ENCODE peak calls at places on chromosomes 7 and 10, in nine cellular contexts. I, N, W, D, Z, Q, H, M and K are unnamed samples.

GRCh38 chr10:24375510-24375909 is 166.6 kb downstream of the KIAA1217 start:
- DNase-seq in I (no peak), N (peak; percentile 28), W (no peak), D (no peak), Z (no peak), Q (no peak), H (no peak), M (no peak), K (no peak)

GRCh38 chr7:70752794-70753241 is 379.1 kb upstream of the GALNT17 start:
- DNase-seq in I (peak; percentile 26), N (peak; percentile 82), W (no peak), D (no peak), Z (no peak), Q (no peak), H (no peak), M (no peak), K (no peak)

GRCh38 chr7:42071372-42072261 is 165.4 kb downstream of the GLI3 start:
- DNase-seq in I (no peak), N (peak; percentile 63), W (no peak), D (no peak), Z (no peak), Q (peak; percentile 57), H (no peak), M (no peak), K (no peak)

GRCh38 chr7:14786314-14786895 is 116.1 kb downstream of the DGKB start:
- DNase-seq in I (no peak), N (no peak), W (no peak), D (no peak), Z (no peak), Q (no peak), H (no peak), M (no peak), K (no peak)

GRCh38 chr7:73904219-73905136 is 43.5 kb downstream of the TMEM270 start:
- DNase-seq in I (no peak), N (peak; percentile 75), W (no peak), D (no peak), Z (no peak), Q (no peak), H (no peak), M (no peak), K (no peak)

GRCh38 chr7:121479466-121479865 is 83.4 kb upstream of the FAM3C start:
- DNase-seq in I (no peak), N (no peak), W (no peak), D (no peak), Z (no peak), Q (no peak), H (no peak), M (no peak), K (no peak)

GRCh38 chr10:100046088-100046487 is 35.6 kb downstream of the CPN1 start:
- DNase-seq in I (peak; percentile 32), N (peak; percentile 93), W (peak; percentile 80), D (peak; percentile 10), Z (peak; percentile 2), Q (peak; percentile 69), H (peak; percentile 87), M (peak; percentile 92), K (peak; percentile 48)

GRCh38 chr10:109047856-109048255 is 875.5 kb downstream of the XPNPEP1 start:
- DNase-seq in I (no peak), N (no peak), W (no peak), D (no peak), Z (no peak), Q (no peak), H (no peak), M (no peak), K (no peak)

GRCh38 chr10:21498977-21499376 is 26.5 kb downstream of the SKIDA1 start:
- DNase-seq in I (no peak), N (no peak), W (no peak), D (no peak), Z (no peak), Q (no peak), H (no peak), M (no peak), K (no peak)

GRCh38 chr10:49562893-49563292 is 24.0 kb upstream of the ERCC6 start:
- DNase-seq in I (no peak), N (peak; percentile 53), W (no peak), D (no peak), Z (no peak), Q (no peak), H (no peak), M (no peak), K (no peak)

GRCh38 chr10:25175527-25176420 is 973 bp downstream of the GPR158 start:
- DNase-seq in I (no peak), N (peak; percentile 78), W (peak; percentile 61), D (no peak), Z (no peak), Q (no peak), H (peak; percentile 27), M (no peak), K (no peak)

GRCh38 chr7:150377116-150377979 is 1.8 kb upstream of the ZNF775 start:
- DNase-seq in I (no peak), N (no peak), W (no peak), D (no peak), Z (peak; percentile 15), Q (no peak), H (no peak), M (no peak), K (no peak)

GRCh38 chr7:98902523-98902922 is 24.2 kb downstream of the TRRAP start:
- DNase-seq in I (no peak), N (peak; percentile 56), W (no peak), D (no peak), Z (no peak), Q (no peak), H (no peak), M (no peak), K (no peak)

GRCh38 chr7:128867842-128868623 is 5.4 kb downstream of the ATP6V1F start:
- DNase-seq in I (no peak), N (peak; percentile 53), W (peak; percentile 91), D (no peak), Z (no peak), Q (no peak), H (no peak), M (no peak), K (no peak)

GRCh38 chr7:50562126-50562525 is 3.1 kb downstream of the DDC start:
- DNase-seq in I (no peak), N (no peak), W (no peak), D (no peak), Z (no peak), Q (no peak), H (no peak), M (no peak), K (no peak)

GRCh38 chr10:86349940-86350630 is 16.5 kb downstream of the GRID1 start:
- DNase-seq in I (no peak), N (no peak), W (no peak), D (no peak), Z (no peak), Q (no peak), H (no peak), M (no peak), K (no peak)

GRCh38 chr7:139699640-139700504 is 77.9 kb downstream of the HIPK2 start:
- DNase-seq in I (no peak), N (peak; percentile 22), W (no peak), D (no peak), Z (no peak), Q (no peak), H (no peak), M (no peak), K (no peak)

GRCh38 chr7:66575398-66575797 is 53.3 kb upstream of the KCTD7 start:
- DNase-seq in I (no peak), N (no peak), W (no peak), D (no peak), Z (no peak), Q (no peak), H (no peak), M (no peak), K (no peak)